ENCODE peak calls at places on chromosomes 6 and 20, in seven cellular contexts. One of them, this sample, is unnamed.

GRCh38 chr20:22556565-22557056 is 27.8 kb downstream of the FOXA2 start:
- DNase-seq in kidney glomerular epithelial cell: no peak
- DNase-seq in amygdala: no peak
- DNase-seq in mucosa of gallbladder: no peak
- DNase-seq in GM23338: no peak
- DNase-seq in HT-29: no peak
- DNase-seq in activated T-helper 1 cell treated with anti-CD3 and anti-CD28 coated beads, Interleukin-2, amount 50 U/mL, for 16 hours: no peak
- DNase-seq in this sample: no peak

GRCh38 chr20:16292227-16292626 is 281.0 kb downstream of the KIF16B start:
- DNase-seq in kidney glomerular epithelial cell: no peak
- DNase-seq in amygdala: no peak
- DNase-seq in mucosa of gallbladder: no peak
- DNase-seq in GM23338: no peak
- DNase-seq in HT-29: no peak
- DNase-seq in activated T-helper 1 cell treated with anti-CD3 and anti-CD28 coated beads, Interleukin-2, amount 50 U/mL, for 16 hours: no peak
- DNase-seq in this sample: no peak

GRCh38 chr6:36598326-36598725 is 4.2 kb downstream of the SRSF3 start:
- DNase-seq in kidney glomerular epithelial cell: no peak
- DNase-seq in amygdala: no peak
- DNase-seq in mucosa of gallbladder: no peak
- DNase-seq in GM23338: no peak
- DNase-seq in HT-29: no peak
- DNase-seq in activated T-helper 1 cell treated with anti-CD3 and anti-CD28 coated beads, Interleukin-2, amount 50 U/mL, for 16 hours: no peak
- DNase-seq in this sample: no peak

GRCh38 chr6:1390805-1391511 is 1.6 kb downstream of the FOXF2 start:
- DNase-seq in kidney glomerular epithelial cell: no peak
- DNase-seq in amygdala: no peak
- DNase-seq in mucosa of gallbladder: no peak
- DNase-seq in GM23338: peak; percentile 61
- DNase-seq in HT-29: no peak
- DNase-seq in activated T-helper 1 cell treated with anti-CD3 and anti-CD28 coated beads, Interleukin-2, amount 50 U/mL, for 16 hours: no peak
- DNase-seq in this sample: peak; percentile 59

GRCh38 chr6:3195695-3196497 is 31.6 kb downstream of the TUBB2B start:
- DNase-seq in kidney glomerular epithelial cell: no peak
- DNase-seq in amygdala: no peak
- DNase-seq in mucosa of gallbladder: no peak
- DNase-seq in GM23338: peak; percentile 71
- DNase-seq in HT-29: no peak
- DNase-seq in activated T-helper 1 cell treated with anti-CD3 and anti-CD28 coated beads, Interleukin-2, amount 50 U/mL, for 16 hours: no peak
- DNase-seq in this sample: peak; percentile 67

GRCh38 chr20:58086763-58087566 is 141.5 kb downstream of the ANKRD60 start:
- DNase-seq in kidney glomerular epithelial cell: peak; percentile 13
- DNase-seq in amygdala: no peak
- DNase-seq in mucosa of gallbladder: peak; percentile 26
- DNase-seq in GM23338: peak; percentile 80
- DNase-seq in HT-29: peak; percentile 81
- DNase-seq in activated T-helper 1 cell treated with anti-CD3 and anti-CD28 coated beads, Interleukin-2, amount 50 U/mL, for 16 hours: no peak
- DNase-seq in this sample: peak; percentile 71

GRCh38 chr6:131001945-131002661 is 60.9 kb downstream of the EPB41L2 start:
- DNase-seq in kidney glomerular epithelial cell: no peak
- DNase-seq in amygdala: no peak
- DNase-seq in mucosa of gallbladder: no peak
- DNase-seq in GM23338: no peak
- DNase-seq in HT-29: no peak
- DNase-seq in activated T-helper 1 cell treated with anti-CD3 and anti-CD28 coated beads, Interleukin-2, amount 50 U/mL, for 16 hours: no peak
- DNase-seq in this sample: no peak

GRCh38 chr6:130020106-130020851 is 1.9 kb downstream of the L3MBTL3 start:
- DNase-seq in kidney glomerular epithelial cell: no peak
- DNase-seq in amygdala: no peak
- DNase-seq in mucosa of gallbladder: peak; percentile 16
- DNase-seq in GM23338: peak; percentile 35
- DNase-seq in HT-29: no peak
- DNase-seq in activated T-helper 1 cell treated with anti-CD3 and anti-CD28 coated beads, Interleukin-2, amount 50 U/mL, for 16 hours: peak; percentile 22
- DNase-seq in this sample: peak; percentile 57

GRCh38 chr20:44768256-44768655 is 22.6 kb downstream of the KCNK15 start:
- DNase-seq in kidney glomerular epithelial cell: no peak
- DNase-seq in amygdala: no peak
- DNase-seq in mucosa of gallbladder: no peak
- DNase-seq in GM23338: no peak
- DNase-seq in HT-29: no peak
- DNase-seq in activated T-helper 1 cell treated with anti-CD3 and anti-CD28 coated beads, Interleukin-2, amount 50 U/mL, for 16 hours: no peak
- DNase-seq in this sample: no peak

GRCh38 chr20:46820682-46821081 is 74.0 kb upstream of the EYA2 start:
- DNase-seq in kidney glomerular epithelial cell: no peak
- DNase-seq in amygdala: no peak
- DNase-seq in mucosa of gallbladder: peak; percentile 12
- DNase-seq in GM23338: no peak
- DNase-seq in HT-29: no peak
- DNase-seq in activated T-helper 1 cell treated with anti-CD3 and anti-CD28 coated beads, Interleukin-2, amount 50 U/mL, for 16 hours: no peak
- DNase-seq in this sample: no peak

GRCh38 chr6:46215777-46216176 is 45.0 kb upstream of the ENPP5 start:
- DNase-seq in kidney glomerular epithelial cell: no peak
- DNase-seq in amygdala: no peak
- DNase-seq in mucosa of gallbladder: no peak
- DNase-seq in GM23338: no peak
- DNase-seq in HT-29: no peak
- DNase-seq in activated T-helper 1 cell treated with anti-CD3 and anti-CD28 coated beads, Interleukin-2, amount 50 U/mL, for 16 hours: no peak
- DNase-seq in this sample: no peak

GRCh38 chr6:11067348-11067747 is 23.2 kb upstream of the ELOVL2 start:
- DNase-seq in kidney glomerular epithelial cell: no peak
- DNase-seq in amygdala: no peak
- DNase-seq in mucosa of gallbladder: peak; percentile 61
- DNase-seq in GM23338: no peak
- DNase-seq in HT-29: no peak
- DNase-seq in activated T-helper 1 cell treated with anti-CD3 and anti-CD28 coated beads, Interleukin-2, amount 50 U/mL, for 16 hours: no peak
- DNase-seq in this sample: no peak

GRCh38 chr6:75283907-75284284 is 696 bp downstream of the TMEM30A start:
- DNase-seq in kidney glomerular epithelial cell: peak; percentile 52
- DNase-seq in amygdala: no peak
- DNase-seq in mucosa of gallbladder: no peak
- DNase-seq in GM23338: no peak
- DNase-seq in HT-29: peak; percentile 26
- DNase-seq in activated T-helper 1 cell treated with anti-CD3 and anti-CD28 coated beads, Interleukin-2, amount 50 U/mL, for 16 hours: no peak
- DNase-seq in this sample: no peak

GRCh38 chr6:111478064-111478476 is 4.9 kb downstream of the REV3L start:
- DNase-seq in kidney glomerular epithelial cell: peak; percentile 43
- DNase-seq in amygdala: no peak
- DNase-seq in mucosa of gallbladder: no peak
- DNase-seq in GM23338: no peak
- DNase-seq in HT-29: no peak
- DNase-seq in activated T-helper 1 cell treated with anti-CD3 and anti-CD28 coated beads, Interleukin-2, amount 50 U/mL, for 16 hours: no peak
- DNase-seq in this sample: no peak

GRCh38 chr6:119608994-119609393 is 259.4 kb upstream of the MAN1A1 start:
- DNase-seq in kidney glomerular epithelial cell: no peak
- DNase-seq in amygdala: no peak
- DNase-seq in mucosa of gallbladder: no peak
- DNase-seq in GM23338: peak; percentile 51
- DNase-seq in HT-29: no peak
- DNase-seq in activated T-helper 1 cell treated with anti-CD3 and anti-CD28 coated beads, Interleukin-2, amount 50 U/mL, for 16 hours: no peak
- DNase-seq in this sample: no peak

GRCh38 chr6:169935348-169935718 is 183.9 kb downstream of the ERMARD start:
- DNase-seq in kidney glomerular epithelial cell: peak; percentile 96
- DNase-seq in amygdala: no peak
- DNase-seq in mucosa of gallbladder: no peak
- DNase-seq in GM23338: no peak
- DNase-seq in HT-29: no peak
- DNase-seq in activated T-helper 1 cell treated with anti-CD3 and anti-CD28 coated beads, Interleukin-2, amount 50 U/mL, for 16 hours: no peak
- DNase-seq in this sample: no peak

GRCh38 chr20:10671850-10672578 is 1.8 kb downstream of the JAG1 start:
- DNase-seq in kidney glomerular epithelial cell: no peak
- DNase-seq in amygdala: peak; percentile 14
- DNase-seq in mucosa of gallbladder: no peak
- DNase-seq in GM23338: peak; percentile 72
- DNase-seq in HT-29: peak; percentile 68
- DNase-seq in activated T-helper 1 cell treated with anti-CD3 and anti-CD28 coated beads, Interleukin-2, amount 50 U/mL, for 16 hours: no peak
- DNase-seq in this sample: peak; percentile 60

GRCh38 chr6:1481326-1481725 is 92.0 kb downstream of the FOXF2 start:
- DNase-seq in kidney glomerular epithelial cell: peak; percentile 80
- DNase-seq in amygdala: no peak
- DNase-seq in mucosa of gallbladder: no peak
- DNase-seq in GM23338: no peak
- DNase-seq in HT-29: no peak
- DNase-seq in activated T-helper 1 cell treated with anti-CD3 and anti-CD28 coated beads, Interleukin-2, amount 50 U/mL, for 16 hours: no peak
- DNase-seq in this sample: no peak

GRCh38 chr20:6381887-6382286 is 259.1 kb upstream of the FERMT1 start:
- DNase-seq in kidney glomerular epithelial cell: no peak
- DNase-seq in amygdala: no peak
- DNase-seq in mucosa of gallbladder: no peak
- DNase-seq in GM23338: peak; percentile 79
- DNase-seq in HT-29: peak; percentile 26
- DNase-seq in activated T-helper 1 cell treated with anti-CD3 and anti-CD28 coated beads, Interleukin-2, amount 50 U/mL, for 16 hours: no peak
- DNase-seq in this sample: no peak

GRCh38 chr6:114446342-114446741 is 103.5 kb upstream of the HS3ST5 start:
- DNase-seq in kidney glomerular epithelial cell: no peak
- DNase-seq in amygdala: no peak
- DNase-seq in mucosa of gallbladder: no peak
- DNase-seq in GM23338: no peak
- DNase-seq in HT-29: no peak
- DNase-seq in activated T-helper 1 cell treated with anti-CD3 and anti-CD28 coated beads, Interleukin-2, amount 50 U/mL, for 16 hours: no peak
- DNase-seq in this sample: no peak

GRCh38 chr6:1075880-1076279 is 236.0 kb upstream of the FOXQ1 start:
- DNase-seq in kidney glomerular epithelial cell: no peak
- DNase-seq in amygdala: no peak
- DNase-seq in mucosa of gallbladder: no peak
- DNase-seq in GM23338: no peak
- DNase-seq in HT-29: no peak
- DNase-seq in activated T-helper 1 cell treated with anti-CD3 and anti-CD28 coated beads, Interleukin-2, amount 50 U/mL, for 16 hours: no peak
- DNase-seq in this sample: no peak

GRCh38 chr6:11848852-11849731 is 70.5 kb upstream of the ADTRP start:
- DNase-seq in kidney glomerular epithelial cell: peak; percentile 82
- DNase-seq in amygdala: no peak
- DNase-seq in mucosa of gallbladder: no peak
- DNase-seq in GM23338: no peak
- DNase-seq in HT-29: no peak
- DNase-seq in activated T-helper 1 cell treated with anti-CD3 and anti-CD28 coated beads, Interleukin-2, amount 50 U/mL, for 16 hours: no peak
- DNase-seq in this sample: no peak

GRCh38 chr6:32982084-32982701 is 13.8 kb downstream of the BRD2 start:
- DNase-seq in kidney glomerular epithelial cell: no peak
- DNase-seq in amygdala: no peak
- DNase-seq in mucosa of gallbladder: no peak
- DNase-seq in GM23338: no peak
- DNase-seq in HT-29: peak; percentile 46
- DNase-seq in activated T-helper 1 cell treated with anti-CD3 and anti-CD28 coated beads, Interleukin-2, amount 50 U/mL, for 16 hours: no peak
- DNase-seq in this sample: no peak

GRCh38 chr6:163779727-163780284 is 365.3 kb downstream of the QKI start:
- DNase-seq in kidney glomerular epithelial cell: no peak
- DNase-seq in amygdala: no peak
- DNase-seq in mucosa of gallbladder: no peak
- DNase-seq in GM23338: no peak
- DNase-seq in HT-29: no peak
- DNase-seq in activated T-helper 1 cell treated with anti-CD3 and anti-CD28 coated beads, Interleukin-2, amount 50 U/mL, for 16 hours: no peak
- DNase-seq in this sample: no peak

This sample was measured in ecto neural progenitor cell.